ENCODE peak calls at places on chromosomes 2 and 18, in four cellular contexts. J is brain microvascular endothelial cell, V is NCI-H1694 treated with DMSO at 0.1 percent for 48 hours, A is mucosa of gallbladder. P is an unnamed sample.

GRCh38 chr2:54879598-54880355 is 156.3 kb downstream of the EML6 start:
- DNase-seq in J (no peak), V (peak), A (peak), P (no peak)

GRCh38 chr2:235675678-235676535 is 182.1 kb downstream of the AGAP1 start:
- DNase-seq in J (peak), V (no peak), A (no peak), P (no peak)

GRCh38 chr2:225028572-225028971 is 13.7 kb downstream of the DOCK10 start:
- DNase-seq in J (no peak), V (no peak), A (no peak), P (no peak)

GRCh38 chr2:37343537-37344434 is 644 bp upstream of the QPCT start:
- DNase-seq in J (peak), V (no peak), A (peak), P (no peak)

GRCh38 chr2:69588945-69589344 is 54.6 kb downstream of the AAK1 start:
- DNase-seq in J (no peak), V (no peak), A (no peak), P (no peak)

GRCh38 chr2:217216982-217217381 is 357.1 kb upstream of the TNP1 start:
- DNase-seq in J (no peak), V (no peak), A (no peak), P (no peak)

GRCh38 chr2:201259216-201259615 is 1.1 kb upstream of the CASP8 start:
- DNase-seq in J (no peak), V (no peak), A (no peak), P (no peak)

GRCh38 chr18:74331404-74331803 is 15.8 kb downstream of the C18orf63 start:
- DNase-seq in J (peak), V (no peak), A (no peak), P (no peak)

GRCh38 chr2:163171786-163172549 is 333.4 kb upstream of the KCNH7 start:
- DNase-seq in J (no peak), V (no peak), A (no peak), P (no peak)

GRCh38 chr2:100924520-100925451 is 77.3 kb upstream of the RPL31 start:
- DNase-seq in J (peak), V (no peak), A (peak), P (no peak)

GRCh38 chr18:78857252-78858150 is 122.1 kb upstream of the SALL3 start:
- DNase-seq in J (no peak), V (no peak), A (no peak), P (no peak)

GRCh38 chr18:31217455-31217854 is 54.8 kb upstream of the DSC1 start:
- DNase-seq in J (peak), V (no peak), A (no peak), P (no peak)

GRCh38 chr2:201546576-201546975 is 95.0 kb downstream of the STRADB start:
- DNase-seq in J (peak), V (no peak), A (no peak), P (no peak)